ENCODE peak calls at places on chromosomes 16 and 17, in six cellular contexts. I is activated T-cell treated with anti-CD3 and anti-CD28 coated beads, Interleukin-2, amount 50 U/mL, for 48 hours; U is activated CD4-positive, alpha-beta T cell treated with anti-CD3 and anti-CD28 coated beads, Interleukin-2, amount 10 ng/mL, durations not matched to agents 7 days and 5 days; V is GOT3; N is HTR-8/SVneo; A is RPMI8226. F is an unnamed sample.

GRCh38 chr16:49890876-49891275 is 35.0 kb upstream of the ZNF423 start:
- DNase-seq in I (peak; percentile 28), U (peak; percentile 14), V (no peak), N (no peak), A (peak; percentile 86), F (peak; percentile 22)

GRCh38 chr16:1543085-1543896 is 9.8 kb downstream of the TMEM204 start:
- DNase-seq in I (peak; percentile 80), U (peak; percentile 54), V (no peak), N (peak; percentile 82), A (peak; percentile 51), F (peak; percentile 45)

GRCh38 chr17:66948061-66948750 is 16.3 kb upstream of the CACNG4 start:
- DNase-seq in I (no peak), U (no peak), V (no peak), N (no peak), A (peak; percentile 89), F (no peak)

GRCh38 chr16:27932542-27933178 is 130.9 kb downstream of the GSG1L start:
- DNase-seq in I (no peak), U (no peak), V (no peak), N (no peak), A (no peak), F (no peak)

GRCh38 chr16:27102701-27103575 is 36.2 kb downstream of the C16orf82 start:
- DNase-seq in I (no peak), U (no peak), V (no peak), N (no peak), A (no peak), F (no peak)

GRCh38 chr17:21528031-21528684 is 152.0 kb downstream of the KCNJ12 start:
- DNase-seq in I (no peak), U (no peak), V (no peak), N (no peak), A (no peak), F (no peak)

GRCh38 chr17:69870751-69871199 is 204.2 kb upstream of the KCNJ16 start:
- DNase-seq in I (no peak), U (no peak), V (no peak), N (peak; percentile 29), A (no peak), F (peak; percentile 6)

GRCh38 chr17:77456951-77457548 is 316.3 kb downstream of the SEC14L1 start:
- DNase-seq in I (peak; percentile 74), U (peak; percentile 44), V (no peak), N (no peak), A (no peak), F (no peak)

GRCh38 chr16:11748404-11749254 is 6.0 kb upstream of the TXNDC11 start:
- DNase-seq in I (no peak), U (no peak), V (no peak), N (no peak), A (peak; percentile 94), F (no peak)

GRCh38 chr16:9479008-9479407 is 387.6 kb downstream of the HAPSTR1 start:
- DNase-seq in I (no peak), U (no peak), V (no peak), N (no peak), A (no peak), F (no peak)

GRCh38 chr17:78226055-78226751 is 5.2 kb upstream of the TMEM235 start:
- DNase-seq in I (no peak), U (no peak), V (no peak), N (no peak), A (peak; percentile 20), F (no peak)

GRCh38 chr17:20010099-20010863 is 1.1 kb downstream of the SPECC1 start:
- DNase-seq in I (no peak), U (no peak), V (no peak), N (peak; percentile 69), A (peak; percentile 74), F (peak; percentile 71)

GRCh38 chr17:49061524-49061943 is 64.3 kb downstream of the IGF2BP1 start:
- DNase-seq in I (no peak), U (no peak), V (no peak), N (no peak), A (no peak), F (peak; percentile 10)

GRCh38 chr17:79668344-79669250 is 57.7 kb upstream of the RBFOX3 start:
- DNase-seq in I (no peak), U (no peak), V (no peak), N (no peak), A (peak; percentile 62), F (no peak)

GRCh38 chr16:1054660-1055556 is 17.6 kb upstream of the SSTR5 start:
- DNase-seq in I (peak; percentile 60), U (peak; percentile 27), V (no peak), N (peak; percentile 82), A (peak; percentile 71), F (peak; percentile 86)

GRCh38 chr17:77215281-77215680 is 74.5 kb downstream of the SEC14L1 start:
- DNase-seq in I (no peak), U (no peak), V (no peak), N (no peak), A (no peak), F (no peak)

GRCh38 chr16:70162041-70162451 is 11.5 kb upstream of the CLEC18C start:
- DNase-seq in I (peak; percentile 14), U (peak; percentile 5), V (no peak), N (peak; percentile 71), A (no peak), F (no peak)

GRCh38 chr16:49021136-49021535 is 260.5 kb downstream of the CBLN1 start:
- DNase-seq in I (no peak), U (no peak), V (no peak), N (no peak), A (no peak), F (no peak)

GRCh38 chr17:53033297-53033696 is 789.4 kb upstream of the KIF2B start:
- DNase-seq in I (no peak), U (no peak), V (no peak), N (no peak), A (no peak), F (no peak)

GRCh38 chr17:19311421-19312215 is 50.9 kb downstream of the B9D1 start:
- DNase-seq in I (no peak), U (no peak), V (no peak), N (no peak), A (no peak), F (peak; percentile 59)

GRCh38 chr17:1764274-1764673 is 2.4 kb downstream of the SERPINF1 start:
- DNase-seq in I (peak; percentile 63), U (peak; percentile 90), V (no peak), N (no peak), A (peak; percentile 85), F (no peak)

GRCh38 chr16:77662241-77662640 is 60.1 kb upstream of the NUDT7 start:
- DNase-seq in I (no peak), U (no peak), V (no peak), N (no peak), A (no peak), F (no peak)

GRCh38 chr16:55728797-55729196 is 73.0 kb downstream of the SLC6A2 start:
- DNase-seq in I (no peak), U (no peak), V (no peak), N (no peak), A (no peak), F (no peak)

GRCh38 chr16:79662122-79662521 is 61.6 kb upstream of the MAF start:
- DNase-seq in I (no peak), U (no peak), V (no peak), N (no peak), A (no peak), F (no peak)

GRCh38 chr16:74575805-74576643 is 30.9 kb downstream of the GLG1 start:
- DNase-seq in I (no peak), U (no peak), V (no peak), N (no peak), A (no peak), F (no peak)

GRCh38 chr16:72666267-72666666 is 381.7 kb downstream of the ZFHX3 start:
- DNase-seq in I (no peak), U (no peak), V (no peak), N (no peak), A (no peak), F (no peak)

GRCh38 chr16:10609410-10609774 is 29.0 kb upstream of the EMP2 start:
- DNase-seq in I (no peak), U (no peak), V (no peak), N (peak; percentile 66), A (no peak), F (peak; percentile 69)

GRCh38 chr16:24255446-24256352 is at the start of gene CACNG3:
- DNase-seq in I (peak; percentile 73), U (peak; percentile 72), V (no peak), N (no peak), A (peak; percentile 86), F (peak; percentile 38)

GRCh38 chr17:8630227-8630801 is at the start of gene MYH10:
- DNase-seq in I (no peak), U (no peak), V (no peak), N (no peak), A (no peak), F (no peak)

GRCh38 chr17:75619506-75620431 is 13.5 kb upstream of the SMIM5 start:
- DNase-seq in I (peak; percentile 49), U (peak; percentile 35), V (no peak), N (peak; percentile 61), A (peak; percentile 69), F (peak; percentile 47)

GRCh38 chr16:50386819-50387218 is 18.0 kb upstream of the BRD7 start:
- DNase-seq in I (no peak), U (no peak), V (no peak), N (no peak), A (no peak), F (no peak)

GRCh38 chr17:7769854-7770253 is 52.3 kb downstream of the DNAH2 start:
- DNase-seq in I (no peak), U (no peak), V (no peak), N (no peak), A (no peak), F (no peak)

GRCh38 chr16:50354082-50354481 is 14.7 kb downstream of the BRD7 start:
- DNase-seq in I (no peak), U (no peak), V (no peak), N (no peak), A (no peak), F (no peak)

GRCh38 chr16:59905628-59906027 is 1171.5 kb upstream of the GOT2 start:
- DNase-seq in I (no peak), U (no peak), V (no peak), N (no peak), A (no peak), F (no peak)

GRCh38 chr17:47830396-47830907 is 889 bp downstream of the MRPL10 start:
- DNase-seq in I (no peak), U (no peak), V (no peak), N (no peak), A (no peak), F (no peak)